ENCODE peak calls at places on chromosomes 3 and 15, in six cellular contexts. V is RWPE1, O is A549, Y is transverse colon, S is psoas muscle, Z is BJ. G is an unnamed sample.
A peak's percentile ranks its signal among the peaks of the same experiment; 100 is the strongest.

GRCh38 chr15:96064351-96064756 is 266.1 kb upstream of the NR2F2 start:
- DNase-seq in Y (no peak), S (no peak), Z (no peak), V (peak; percentile 7), O (peak; percentile 43), G (no peak)

GRCh38 chr3:175456496-175456895 is 597.4 kb downstream of the NAALADL2 start:
- DNase-seq in O (no peak), S (no peak), Z (no peak), V (peak; percentile 14), Y (no peak), G (no peak)

GRCh38 chr3:169701457-169701856 is 37.9 kb upstream of the MECOM start:
- DNase-seq in Y (no peak), S (no peak), V (no peak), O (no peak), Z (no peak), G (no peak)

GRCh38 chr3:195697582-195698324 is 23.0 kb upstream of the MUC20 start:
- DNase-seq in Z (peak; percentile 83), V (peak; percentile 81), Y (no peak), O (peak; percentile 79), S (no peak), G (no peak)

GRCh38 chr15:99711685-99712084 is 21.6 kb downstream of the LYSMD4 start:
- DNase-seq in O (no peak), Y (no peak), S (no peak), V (no peak), Z (no peak), G (no peak)

GRCh38 chr15:74815121-74815933 is 2.7 kb downstream of the LMAN1L start:
- DNase-seq in V (no peak), O (no peak), Y (peak; percentile 82), S (no peak), Z (no peak), G (no peak)

GRCh38 chr15:64915518-64916227 is 4.0 kb downstream of the ANKDD1A start:
- DNase-seq in Z (no peak), V (no peak), O (no peak), Y (no peak), S (no peak), G (no peak)

GRCh38 chr3:85592256-85592655 is 633.5 kb downstream of the CADM2 start:
- DNase-seq in O (no peak), Y (no peak), Z (no peak), S (no peak), V (no peak), G (no peak)

GRCh38 chr15:73600413-73601050 is 32.7 kb downstream of the NPTN start:
- DNase-seq in S (no peak), V (no peak), Y (no peak), O (no peak), Z (no peak), G (no peak)

GRCh38 chr3:192851821-192852352 is 65.8 kb downstream of the MB21D2 start:
- DNase-seq in V (peak; percentile 91), Z (no peak), O (peak; percentile 79), Y (peak; percentile 81), S (peak; percentile 62), G (no peak)

GRCh38 chr3:45816544-45816943 is 20.2 kb upstream of the SLC6A20 start:
- DNase-seq in Y (no peak), Z (no peak), O (no peak), S (peak; percentile 42), V (peak; percentile 60), G (no peak)

GRCh38 chr3:171984883-171985282 is 54.5 kb upstream of the FNDC3B start:
- DNase-seq in O (no peak), S (no peak), Y (no peak), Z (no peak), V (no peak), G (no peak)

GRCh38 chr3:177626014-177626413 is 428.7 kb upstream of the TBL1XR1 start:
- DNase-seq in O (no peak), V (no peak), Y (no peak), Z (no peak), S (no peak), G (no peak)

GRCh38 chr15:50106438-50106837 is 12.6 kb downstream of the ATP8B4 start:
- DNase-seq in Y (no peak), Z (no peak), V (no peak), O (no peak), S (no peak), G (no peak)

GRCh38 chr3:114487502-114487901 is 193.7 kb downstream of the TIGIT start:
- DNase-seq in O (no peak), S (no peak), V (no peak), Z (no peak), Y (no peak), G (no peak)

GRCh38 chr3:132804498-132804897 is 82.3 kb upstream of the NPHP3 start:
- DNase-seq in S (no peak), V (no peak), Z (peak; percentile 65), Y (no peak), O (no peak), G (no peak)

GRCh38 chr3:127748754-127749327 is 73.5 kb downstream of the MGLL start:
- DNase-seq in O (no peak), S (no peak), V (no peak), Y (no peak), Z (no peak), G (no peak)

GRCh38 chr15:72155635-72156616 is 37.7 kb downstream of the SENP8 start:
- DNase-seq in S (peak; percentile 84), Y (peak; percentile 93), V (peak; percentile 79), Z (peak; percentile 29), O (peak; percentile 87), G (peak; percentile 87)
- TF ChIP-seq CTCF in S (peak; percentile 83), Y (peak; percentile 95), V (peak; percentile 92), Z (peak; percentile 84), O (peak; percentile 99), G (peak; percentile 79)

GRCh38 chr3:57464801-57465200 is 79.3 kb downstream of the DNAH12 start:
- DNase-seq in Y (no peak), O (peak; percentile 23), S (no peak), Z (no peak), V (no peak), G (no peak)
- TF ChIP-seq CTCF in Y (no peak), O (no peak), S (no peak), Z (peak; percentile 15), V (no peak), G (no peak)

GRCh38 chr3:11211531-11212300 is 57.4 kb downstream of the HRH1 start:
- DNase-seq in S (no peak), O (no peak), Z (no peak), V (no peak), Y (no peak), G (no peak)
- TF ChIP-seq CTCF in S (no peak), O (no peak), Z (peak; percentile 17), V (no peak), Y (no peak), G (no peak)

DNA sequence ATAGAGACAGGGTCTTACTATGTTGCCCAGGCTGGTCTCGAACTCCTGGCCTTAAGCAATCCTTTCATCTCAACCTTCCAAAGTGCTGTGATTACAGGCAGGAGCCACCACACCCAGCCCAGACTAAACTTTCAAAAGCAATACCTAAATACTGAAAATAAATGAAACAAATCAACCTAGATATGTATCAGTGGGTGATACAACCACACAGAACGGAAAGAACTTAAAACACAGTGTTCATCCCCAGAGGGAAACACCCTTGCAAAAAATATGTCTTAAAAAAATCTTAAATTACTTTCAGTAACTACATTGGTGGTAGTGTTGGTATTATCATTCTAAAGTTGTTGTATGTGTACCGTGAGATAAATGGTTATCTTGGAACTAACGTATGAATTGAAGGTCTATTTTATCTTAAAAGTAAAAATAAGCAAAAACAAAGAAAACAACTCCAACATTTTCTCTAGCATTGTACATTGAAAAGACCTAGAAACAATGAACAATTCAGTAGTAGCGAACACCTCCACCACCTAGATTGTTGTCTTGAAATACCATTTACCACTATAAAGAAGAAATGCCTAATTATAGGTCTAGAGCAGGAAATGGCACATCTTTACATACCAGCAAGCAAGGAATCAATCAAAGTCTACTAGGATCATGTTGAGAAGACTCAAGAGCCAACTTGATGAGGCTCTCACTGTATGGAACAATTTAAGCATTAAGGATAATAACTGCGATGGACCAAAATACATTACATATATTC is 24.7 kb downstream of the SLTM start:
- DNase-seq in V (no peak), S (no peak), Y (no peak), O (no peak), Z (no peak), G (no peak)
- TF ChIP-seq CTCF in V (no peak), S (no peak), Y (no peak), O (no peak), Z (no peak), G (no peak)

DNA sequence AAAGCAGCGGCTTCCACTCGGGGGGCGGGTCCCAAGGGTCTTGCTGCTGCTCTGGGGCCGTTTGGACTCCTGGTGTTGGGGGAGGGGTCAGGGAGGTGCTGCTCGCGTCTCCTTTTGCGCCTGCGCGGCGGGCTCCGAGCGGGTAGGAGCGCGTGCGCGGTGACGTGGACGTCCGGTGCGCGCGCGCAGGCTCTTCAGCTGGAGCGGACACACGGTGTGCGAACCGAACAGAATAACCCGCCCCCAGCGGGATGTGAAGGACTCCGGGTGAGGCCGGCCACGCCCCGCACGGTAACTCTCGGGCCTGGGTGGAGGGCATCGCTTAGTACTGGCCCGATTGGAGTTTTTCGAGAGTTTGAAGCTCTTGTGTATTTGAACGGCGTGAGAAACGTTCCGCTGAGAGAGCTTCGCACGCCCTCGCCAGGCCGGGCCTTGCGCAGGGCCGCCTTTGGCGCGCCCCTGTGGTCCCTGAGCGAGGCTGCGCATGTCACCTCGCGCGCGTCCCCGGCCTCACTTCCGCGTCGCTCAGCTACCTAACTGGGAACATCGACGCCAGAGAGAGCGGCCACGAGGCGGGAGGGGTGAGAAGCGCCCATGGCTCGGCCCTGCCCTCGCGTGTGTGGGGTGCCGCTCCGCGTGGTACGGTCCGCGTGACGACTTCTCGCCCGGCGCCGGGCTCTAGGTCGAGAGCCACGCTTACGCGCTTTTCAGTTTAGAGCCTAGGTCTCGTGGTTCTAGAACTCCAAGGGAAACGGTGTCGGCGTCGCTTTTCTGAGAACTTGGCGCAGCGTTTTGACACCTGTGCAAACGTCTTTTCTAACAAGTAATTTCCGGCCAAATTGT is at the start of gene MGA:
- DNase-seq in V (peak; percentile 97), O (peak; percentile 87), Z (peak; percentile 54), Y (peak; percentile 94), S (peak; percentile 93), G (peak; percentile 92)
- TF ChIP-seq CTCF in V (peak; percentile 30), O (no peak), Z (peak; percentile 16), Y (no peak), S (no peak), G (no peak)

GRCh38 chr3:149768704-149769103 is 16.4 kb upstream of the COMMD2 start:
- DNase-seq in V (no peak), Z (no peak), S (no peak), O (no peak), Y (no peak), G (no peak)

GRCh38 chr3:149776170-149776569 is 16.2 kb downstream of the ANKUB1 start:
- DNase-seq in S (no peak), Y (no peak), O (no peak), V (no peak), Z (no peak), G (no peak)

GRCh38 chr3:149771652-149772271 is 19.5 kb upstream of the COMMD2 start:
- DNase-seq in V (peak; percentile 57), O (peak; percentile 43), S (no peak), Y (peak; percentile 43), Z (no peak), G (peak; percentile 71)

GRCh38 chr3:149770246-149770645 is 18.0 kb upstream of the COMMD2 start:
- DNase-seq in Y (no peak), O (no peak), S (no peak), V (no peak), Z (no peak), G (no peak)

GRCh38 chr3:149772861-149773260 is 19.5 kb downstream of the ANKUB1 start:
- DNase-seq in O (no peak), Y (no peak), V (no peak), Z (no peak), S (no peak), G (no peak)
- TF ChIP-seq CTCF in O (no peak), Y (no peak), V (no peak), Z (no peak), S (no peak), G (no peak)